ENCODE peak calls at places on chromosomes 6 and 20, in seven cellular contexts. One of them, this sample, is unnamed.

GRCh38 chr6:115131709-115132490 is 789.1 kb upstream of the HS3ST5 start:
- DNase-seq in H1: no peak
- DNase-seq in K562: no peak
- DNase-seq in HepG2: no peak
- DNase-seq in GM12878: no peak
- DNase-seq in HCT116: no peak
- DNase-seq in SK-N-SH: no peak
- DNase-seq in this sample: no peak

GRCh38 chr20:41586784-41587183 is 31.4 kb downstream of the CHD6 start:
- DNase-seq in H1: no peak
- DNase-seq in HCT116: no peak
- DNase-seq in HepG2: no peak
- DNase-seq in SK-N-SH: no peak
- DNase-seq in K562: no peak
- DNase-seq in GM12878: no peak
- DNase-seq in this sample: no peak

GRCh38 chr6:130872250-130873095 is 45.3 kb downstream of the SMLR1 start:
- DNase-seq in HCT116: peak
- DNase-seq in GM12878: no peak
- DNase-seq in HepG2: peak
- DNase-seq in SK-N-SH: peak
- DNase-seq in H1: no peak
- DNase-seq in K562: peak
- DNase-seq in this sample: no peak

GRCh38 chr6:39684790-39685485 is 40.3 kb downstream of the KIF6 start:
- DNase-seq in HCT116: no peak
- DNase-seq in K562: peak
- DNase-seq in HepG2: no peak
- DNase-seq in H1: no peak
- DNase-seq in GM12878: no peak
- DNase-seq in SK-N-SH: no peak
- DNase-seq in this sample: peak

GRCh38 chr20:16729565-16730460 is at the start of gene SNRPB2:
- DNase-seq in SK-N-SH: peak
- DNase-seq in K562: peak
- DNase-seq in H1: peak
- DNase-seq in GM12878: peak
- DNase-seq in HepG2: peak
- DNase-seq in HCT116: peak
- DNase-seq in this sample: peak

GRCh38 chr6:168514216-168514615 is 73.2 kb downstream of the SMOC2 start:
- DNase-seq in H1: no peak
- DNase-seq in GM12878: no peak
- DNase-seq in HepG2: no peak
- DNase-seq in SK-N-SH: peak
- DNase-seq in HCT116: no peak
- DNase-seq in K562: no peak
- DNase-seq in this sample: no peak

GRCh38 chr20:63885264-63886053 is 9.5 kb upstream of the DNAJC5 start:
- DNase-seq in H1: no peak
- DNase-seq in HCT116: no peak
- DNase-seq in HepG2: no peak
- DNase-seq in GM12878: no peak
- DNase-seq in SK-N-SH: no peak
- DNase-seq in K562: no peak
- DNase-seq in this sample: no peak

GRCh38 chr20:12965212-12965879 is 43.4 kb upstream of the SPTLC3 start:
- DNase-seq in SK-N-SH: no peak
- DNase-seq in HCT116: no peak
- DNase-seq in HepG2: no peak
- DNase-seq in GM12878: no peak
- DNase-seq in H1: no peak
- DNase-seq in K562: no peak
- DNase-seq in this sample: no peak

GRCh38 chr6:2632368-2632767 is 118.4 kb downstream of the MYLK4 start:
- DNase-seq in SK-N-SH: no peak
- DNase-seq in K562: no peak
- DNase-seq in HCT116: no peak
- DNase-seq in HepG2: no peak
- DNase-seq in H1: no peak
- DNase-seq in GM12878: no peak
- DNase-seq in this sample: no peak

GRCh38 chr6:111724505-111724904 is 118.8 kb upstream of the TRAF3IP2 start:
- DNase-seq in GM12878: peak
- DNase-seq in SK-N-SH: no peak
- DNase-seq in H1: no peak
- DNase-seq in K562: no peak
- DNase-seq in HCT116: no peak
- DNase-seq in HepG2: no peak
- DNase-seq in this sample: no peak

DNA sequence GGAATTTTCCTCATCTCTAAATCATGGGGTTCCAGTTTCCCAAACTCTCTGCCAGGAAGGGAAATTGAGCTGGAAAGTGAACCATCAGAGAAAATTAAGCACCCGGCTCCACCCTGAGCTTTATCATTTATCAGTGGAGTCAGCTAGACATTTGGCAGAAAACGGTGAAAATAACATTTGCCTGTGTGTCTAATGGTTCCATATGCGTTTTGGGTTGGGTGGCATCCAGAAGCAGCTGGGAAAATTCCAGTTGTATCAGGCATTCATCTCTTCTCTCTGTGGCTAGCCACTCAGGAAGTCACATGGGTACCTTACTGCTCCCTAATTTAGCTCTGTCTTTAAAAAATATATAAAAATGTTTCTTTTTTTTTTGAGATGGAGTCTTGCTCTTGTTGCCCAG is 25.4 kb upstream of the ZNFX1 start:
- DNase-seq in SK-N-SH: no peak
- DNase-seq in GM12878: no peak
- DNase-seq in H1: no peak
- DNase-seq in K562: no peak
- DNase-seq in HepG2: no peak
- DNase-seq in HCT116: no peak
- DNase-seq in this sample: no peak
- TF ChIP-seq JUND in SK-N-SH: peak
- TF ChIP-seq JUND in GM12878: no peak
- TF ChIP-seq JUND in H1: no peak
- TF ChIP-seq JUND in K562: no peak
- TF ChIP-seq JUND in HepG2: no peak
- TF ChIP-seq JUND in HCT116: no peak
- TF ChIP-seq JUND in this sample: no peak

GRCh38 chr6:164749126-164749758 is 560.2 kb downstream of the C6orf118 start:
- DNase-seq in K562: no peak
- DNase-seq in H1: no peak
- DNase-seq in SK-N-SH: peak
- DNase-seq in HCT116: no peak
- DNase-seq in HepG2: no peak
- DNase-seq in GM12878: no peak
- DNase-seq in this sample: no peak
- TF ChIP-seq JUND in K562: no peak
- TF ChIP-seq JUND in H1: no peak
- TF ChIP-seq JUND in SK-N-SH: no peak
- TF ChIP-seq JUND in HCT116: no peak
- TF ChIP-seq JUND in HepG2: no peak
- TF ChIP-seq JUND in GM12878: no peak
- TF ChIP-seq JUND in this sample: no peak

DNA sequence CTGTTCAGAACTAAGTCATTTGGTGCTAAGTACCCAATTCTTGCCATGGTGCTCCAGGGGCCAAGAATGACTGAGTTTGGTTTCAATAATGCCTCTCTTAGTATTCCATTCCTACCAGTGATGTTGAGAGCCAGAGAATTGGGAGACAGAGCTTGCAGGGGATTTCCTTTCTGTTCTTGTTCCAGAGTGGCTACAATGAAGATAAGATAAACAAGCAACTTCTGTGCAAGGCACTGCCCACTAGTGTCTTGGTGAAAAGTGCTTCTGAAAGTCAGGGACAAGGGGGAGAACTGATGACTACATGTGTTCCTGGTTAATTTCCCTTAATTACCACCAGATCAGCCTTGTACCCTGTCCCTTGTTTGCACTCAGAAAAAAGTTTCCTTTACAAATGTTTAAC is 421.6 kb downstream of the BCKDHB start:
- DNase-seq in SK-N-SH: no peak
- DNase-seq in H1: no peak
- DNase-seq in GM12878: no peak
- DNase-seq in HepG2: no peak
- DNase-seq in HCT116: no peak
- DNase-seq in K562: no peak
- DNase-seq in this sample: peak
- TF ChIP-seq JUND in SK-N-SH: no peak
- TF ChIP-seq JUND in H1: no peak
- TF ChIP-seq JUND in GM12878: no peak
- TF ChIP-seq JUND in HepG2: no peak
- TF ChIP-seq JUND in HCT116: no peak
- TF ChIP-seq JUND in K562: no peak
- TF ChIP-seq JUND in this sample: no peak

GRCh38 chr20:14617123-14617522 is 279.7 kb upstream of the FLRT3 start:
- DNase-seq in SK-N-SH: no peak
- DNase-seq in HepG2: no peak
- DNase-seq in K562: no peak
- DNase-seq in GM12878: no peak
- DNase-seq in H1: no peak
- DNase-seq in HCT116: no peak
- DNase-seq in this sample: no peak

GRCh38 chr20:14619411-14619810 is 282.0 kb upstream of the FLRT3 start:
- DNase-seq in SK-N-SH: no peak
- DNase-seq in HCT116: no peak
- DNase-seq in K562: no peak
- DNase-seq in GM12878: no peak
- DNase-seq in H1: no peak
- DNase-seq in HepG2: no peak
- DNase-seq in this sample: no peak

DNA sequence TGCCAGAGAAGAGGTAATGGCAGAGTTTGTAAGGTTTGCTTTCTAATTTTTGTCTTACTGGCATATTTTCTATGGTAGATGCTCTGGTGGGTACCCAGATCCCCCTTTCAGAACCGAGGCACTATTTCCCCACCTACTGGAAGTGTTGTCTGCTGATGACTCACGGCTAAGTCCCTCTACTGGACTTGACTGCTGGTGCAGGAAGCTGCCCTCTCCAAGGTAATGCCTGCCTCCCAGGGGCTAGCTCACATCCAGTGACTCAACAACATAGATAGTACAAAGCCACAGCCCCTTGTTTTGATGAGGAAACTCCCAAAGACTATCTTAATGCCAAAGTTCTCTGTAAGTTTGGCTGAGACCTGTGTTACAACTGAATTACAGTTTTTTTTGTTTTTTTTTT is 285.4 kb upstream of the FLRT3 start:
- DNase-seq in HepG2: peak
- DNase-seq in HCT116: peak
- DNase-seq in K562: no peak
- DNase-seq in SK-N-SH: no peak
- DNase-seq in H1: peak
- DNase-seq in GM12878: no peak
- DNase-seq in this sample: no peak
- TF ChIP-seq JUND in HepG2: no peak
- TF ChIP-seq JUND in HCT116: no peak
- TF ChIP-seq JUND in K562: no peak
- TF ChIP-seq JUND in SK-N-SH: no peak
- TF ChIP-seq JUND in H1: peak
- TF ChIP-seq JUND in GM12878: no peak
- TF ChIP-seq JUND in this sample: no peak

DNA sequence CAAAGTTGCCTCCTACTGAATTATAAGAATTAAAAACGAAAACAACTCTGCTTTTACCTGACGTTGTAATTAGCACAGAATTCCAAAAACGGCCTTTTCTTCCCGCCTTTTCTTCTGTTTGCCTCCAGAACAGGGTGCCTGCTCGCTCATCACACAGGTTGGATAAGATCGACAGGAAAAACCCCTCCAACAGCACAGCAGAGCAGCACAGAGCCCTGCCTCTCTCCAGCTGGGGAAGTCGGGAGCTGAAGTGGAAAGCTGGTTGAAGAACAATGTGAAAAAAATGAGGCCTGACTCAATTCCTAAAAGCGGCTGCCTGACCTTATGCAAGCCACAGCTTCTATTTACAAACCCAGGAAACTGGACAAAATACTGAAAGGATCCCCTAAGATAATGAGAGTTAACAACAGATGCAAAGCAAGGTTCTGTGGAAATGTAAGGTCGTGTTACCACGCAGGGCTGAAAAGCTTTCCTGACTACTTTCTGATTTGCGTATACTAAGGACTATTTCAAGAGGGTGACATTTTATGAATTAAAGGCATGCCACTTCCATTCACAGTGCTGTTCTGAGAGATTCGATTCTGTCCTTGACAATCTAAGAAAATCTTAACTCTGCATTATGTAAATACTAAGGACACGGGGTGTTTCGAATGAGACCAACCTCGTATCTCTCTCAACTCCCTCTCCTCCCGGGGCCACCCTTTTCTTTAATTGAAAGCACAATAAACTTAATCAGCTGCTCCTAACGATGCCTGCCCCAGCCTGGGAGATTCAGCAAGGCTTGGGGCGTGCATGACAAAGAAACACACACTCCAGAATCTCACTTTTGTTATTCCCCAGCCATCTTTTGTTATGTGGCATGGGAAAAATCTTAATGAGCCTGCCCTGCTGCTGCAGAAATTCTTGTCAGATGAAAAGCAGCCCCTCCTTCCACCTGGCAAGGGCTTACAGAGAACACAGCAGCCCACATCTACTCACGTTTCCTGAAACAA is 117.1 kb downstream of the TTLL2 start:
- DNase-seq in H1: peak
- DNase-seq in GM12878: no peak
- DNase-seq in HCT116: no peak
- DNase-seq in HepG2: no peak
- DNase-seq in K562: no peak
- DNase-seq in SK-N-SH: peak
- DNase-seq in this sample: no peak
- TF ChIP-seq JUND in H1: no peak
- TF ChIP-seq JUND in GM12878: no peak
- TF ChIP-seq JUND in HCT116: no peak
- TF ChIP-seq JUND in HepG2: no peak
- TF ChIP-seq JUND in K562: no peak
- TF ChIP-seq JUND in SK-N-SH: no peak
- TF ChIP-seq JUND in this sample: no peak